ENCODE peak calls at places on chromosomes 3 and 15, in seven cellular contexts. G, I, X, J, F, C and N are unnamed samples.

GRCh38 chr3:81173514-81173913 is 587.9 kb downstream of the GBE1 start:
- DNase-seq in J (no peak), G (no peak), I (no peak), C (peak; percentile 12), X (no peak), F (no peak), N (peak; percentile 66)

GRCh38 chr3:124014366-124014942 is 22.5 kb upstream of the ROPN1 start:
- DNase-seq in X (peak; percentile 3), J (no peak), I (peak; percentile 30), C (no peak), F (no peak), G (no peak), N (no peak)

GRCh38 chr15:31867536-31868442 is 162.5 kb upstream of the CHRNA7 start:
- DNase-seq in F (peak; percentile 74), C (peak; percentile 74), I (peak; percentile 8), G (peak; percentile 65), X (peak; percentile 52), J (peak; percentile 63), N (peak; percentile 81)

GRCh38 chr15:70748281-70748747 is 15.0 kb downstream of the UACA start:
- DNase-seq in I (no peak), F (peak; percentile 43), X (peak; percentile 37), C (no peak), J (no peak), G (no peak), N (no peak)

GRCh38 chr3:38561746-38562466 is 65.8 kb downstream of the EXOG start:
- DNase-seq in C (no peak), I (no peak), X (no peak), G (no peak), F (no peak), J (no peak), N (no peak)

GRCh38 chr3:42159706-42160472 is 68.7 kb downstream of the TRAK1 start:
- DNase-seq in X (no peak), G (peak; percentile 88), C (peak; percentile 89), I (no peak), J (peak; percentile 51), F (peak; percentile 86), N (peak; percentile 95)

GRCh38 chr3:64656544-64656943 is 31.3 kb downstream of the ADAMTS9 start:
- DNase-seq in C (no peak), I (no peak), J (no peak), X (no peak), G (no peak), F (no peak), N (no peak)

GRCh38 chr3:181623924-181624694 is 87.6 kb upstream of the SOX2 start:
- DNase-seq in C (peak; percentile 15), J (no peak), I (peak; percentile 61), F (peak; percentile 14), G (no peak), X (no peak), N (no peak)

GRCh38 chr15:64599226-64599625 is 138.8 kb downstream of the ZNF609 start:
- DNase-seq in F (no peak), G (no peak), I (no peak), J (no peak), X (no peak), C (no peak), N (no peak)

GRCh38 chr3:42489116-42489936 is 13.1 kb upstream of the VIPR1 start:
- DNase-seq in I (no peak), F (no peak), G (no peak), J (no peak), C (no peak), X (no peak), N (no peak)

GRCh38 chr3:46504780-46505179 is 7.0 kb downstream of the RTP3 start:
- DNase-seq in G (no peak), C (no peak), F (no peak), I (no peak), X (no peak), J (no peak), N (no peak)

GRCh38 chr3:157261000-157261399 is 101.1 kb upstream of the CCNL1 start:
- DNase-seq in X (no peak), J (no peak), F (no peak), G (no peak), C (no peak), I (peak; percentile 85), N (no peak)

GRCh38 chr15:86139828-86140227 is 60.2 kb downstream of the AGBL1 start:
- DNase-seq in C (peak; percentile 9), G (peak; percentile 37), J (no peak), X (no peak), I (no peak), F (peak; percentile 19), N (peak; percentile 74)

GRCh38 chr15:46127361-46127874 is 492.6 kb downstream of the SQOR start:
- DNase-seq in C (no peak), J (no peak), F (no peak), I (peak; percentile 66), X (peak; percentile 28), G (no peak), N (no peak)

GRCh38 chr15:97960364-97961066 is at the start of gene ARRDC4:
- DNase-seq in J (peak; percentile 99), I (peak; percentile 100), X (peak; percentile 100), C (peak; percentile 99), G (no peak), F (peak; percentile 93), N (peak; percentile 99)

GRCh38 chr3:169998668-169999131 is 32.1 kb downstream of the SEC62 start:
- DNase-seq in F (no peak), J (no peak), X (peak; percentile 86), G (peak; percentile 25), C (no peak), I (peak; percentile 80), N (no peak)

GRCh38 chr15:59218099-59218498 is 11.5 kb downstream of the LDHAL6B start:
- DNase-seq in X (no peak), C (no peak), J (no peak), F (no peak), I (no peak), G (no peak), N (no peak)

GRCh38 chr3:116256843-116257485 is 188.3 kb downstream of the LSAMP start:
- DNase-seq in I (peak; percentile 6), X (no peak), G (no peak), F (no peak), J (no peak), C (no peak), N (peak; percentile 26)

GRCh38 chr3:76826915-76827314 is 213.0 kb upstream of the ROBO2 start:
- DNase-seq in C (no peak), X (no peak), F (no peak), I (no peak), G (no peak), J (no peak), N (no peak)

GRCh38 chr3:60013241-60013640 is 963.4 kb upstream of the CFAP20DC start:
- DNase-seq in J (no peak), I (peak; percentile 38), G (no peak), C (no peak), F (no peak), X (peak; percentile 21), N (no peak)

GRCh38 chr3:189849262-189849661 is 218.1 kb downstream of the TP63 start:
- DNase-seq in X (no peak), J (no peak), G (no peak), F (no peak), C (no peak), I (no peak), N (no peak)

GRCh38 chr3:53612508-53612907 is 118.1 kb downstream of the CACNA1D start:
- DNase-seq in I (no peak), C (peak; percentile 38), G (no peak), J (no peak), F (no peak), X (no peak), N (peak; percentile 24)

GRCh38 chr15:70763950-70764730 is 782 bp upstream of the UACA start:
- DNase-seq in X (no peak), I (no peak), C (peak; percentile 24), J (no peak), F (no peak), G (no peak), N (peak; percentile 49)

GRCh38 chr3:110550511-110550910 is 521.1 kb upstream of the NECTIN3 start:
- DNase-seq in G (no peak), X (no peak), J (no peak), C (no peak), F (no peak), I (no peak), N (no peak)
- H2AFZ ChIP-seq in G (no peak overlapping the region), X (no peak overlapping the region), J (peak overlapping the region; percentile 10), C (no peak overlapping the region), F (no peak overlapping the region), I (no peak overlapping the region), N (peak overlapping the region; percentile 25)

DNA sequence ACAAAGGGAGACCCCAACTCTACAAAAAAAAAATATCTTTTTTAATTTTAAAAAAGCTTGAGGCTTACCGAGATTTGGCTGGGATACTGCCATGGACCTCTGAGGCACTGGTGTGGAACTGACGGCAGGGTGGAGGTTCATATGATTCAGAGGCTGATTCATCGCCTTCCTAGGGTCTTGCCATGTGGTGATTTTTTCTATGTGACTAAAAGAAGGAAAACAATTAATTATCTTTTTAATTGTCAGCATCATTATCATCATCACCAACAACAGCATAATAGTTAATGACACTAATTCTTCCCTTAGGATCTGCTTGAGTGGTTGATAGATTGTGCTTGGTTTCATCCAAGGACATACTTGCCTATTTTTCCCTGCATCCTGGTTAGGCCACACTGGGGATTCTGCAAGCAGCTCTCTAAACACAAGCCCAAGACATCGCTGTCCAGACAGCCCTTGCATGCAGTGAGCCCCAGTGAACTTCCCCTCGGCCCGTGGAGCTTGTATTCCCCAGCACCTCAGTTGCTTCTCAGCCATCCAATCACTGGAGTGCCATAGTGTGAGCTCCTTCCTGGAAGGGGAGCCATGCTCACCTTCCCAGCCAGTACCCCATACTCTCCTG is 84.9 kb downstream of the WWTR1 start:
- DNase-seq in C (no peak), G (no peak), J (no peak), F (no peak), I (peak; percentile 85), X (peak; percentile 83), N (no peak)
- H2AFZ ChIP-seq in C (no peak overlapping the region), G (no peak overlapping the region), J (no peak overlapping the region), F (no peak overlapping the region), I (no peak overlapping the region), X (no peak overlapping the region), N (no peak overlapping the region)

DNA sequence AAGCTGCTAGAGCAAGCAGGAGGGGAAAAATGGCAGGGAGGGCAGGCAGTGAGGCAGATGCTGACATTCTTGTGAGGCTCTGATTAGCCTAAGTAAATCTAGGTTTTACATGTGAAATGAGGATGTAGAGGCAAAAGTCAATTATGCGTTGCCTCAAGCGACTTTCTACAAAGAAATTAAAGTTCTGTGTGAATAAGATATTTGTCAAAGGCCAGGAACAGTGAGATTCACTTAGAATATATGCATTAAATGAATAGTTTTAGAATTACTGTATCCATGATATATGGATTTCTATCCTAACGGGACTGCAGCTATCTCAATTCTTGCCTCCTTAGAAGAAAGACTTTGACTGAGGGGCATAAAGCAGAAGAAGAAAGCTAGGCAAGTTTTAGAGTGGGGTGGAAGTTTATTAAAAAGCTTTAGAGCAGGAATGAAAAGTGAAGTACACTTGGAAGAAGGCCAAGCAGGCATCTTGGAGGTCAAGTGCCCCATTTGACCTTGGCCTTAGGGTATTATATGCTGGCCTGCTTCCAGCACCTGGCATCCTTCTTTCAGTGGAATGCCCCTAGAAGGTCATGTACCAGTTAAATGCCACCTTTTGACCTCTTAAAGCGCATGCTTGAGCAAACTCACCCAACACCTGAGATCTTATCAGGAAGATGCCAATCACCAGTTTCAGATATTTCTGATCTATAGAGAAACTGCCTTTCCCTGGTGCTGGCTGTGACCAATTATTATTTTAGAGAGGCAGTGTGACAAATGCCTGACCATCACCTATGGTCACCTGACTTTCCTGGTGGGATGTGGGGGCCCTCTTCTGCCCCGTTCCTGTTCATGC is 38.2 kb downstream of the OSTN start:
- DNase-seq in I (no peak), X (no peak), C (no peak), J (no peak), F (no peak), G (no peak), N (no peak)
- H2AFZ ChIP-seq in I (no peak overlapping the region), X (no peak overlapping the region), C (no peak overlapping the region), J (no peak overlapping the region), F (peak overlapping the region; percentile 70), G (peak overlapping the region; percentile 6), N (no peak overlapping the region)

GRCh38 chr15:36911322-36911944 is 188.9 kb downstream of the MEIS2 start:
- DNase-seq in C (peak; percentile 28), X (peak; percentile 42), F (no peak), G (no peak), J (no peak), I (peak; percentile 74), N (peak; percentile 18)
- H2AFZ ChIP-seq in C (no peak overlapping the region), X (no peak overlapping the region), F (no peak overlapping the region), G (no peak overlapping the region), J (no peak overlapping the region), I (no peak overlapping the region), N (no peak overlapping the region)